ENCODE peak calls at places on chromosomes 7 and 10, in four cellular contexts. K, R, P and Z are unnamed samples.

GRCh38 chr7:127751723-127752448 is 99.9 kb downstream of the SND1 start:
- DNase-seq in P (no peak), K (no peak), R (no peak), Z (no peak)

GRCh38 chr7:28083159-28083997 is 97.2 kb downstream of the JAZF1 start:
- DNase-seq in P (peak), K (no peak), R (no peak), Z (no peak)

GRCh38 chr10:80506189-80506575 is 31.5 kb upstream of the SH2D4B start:
- DNase-seq in P (no peak), R (no peak), K (no peak), Z (no peak)

GRCh38 chr7:80686576-80686975 is 48.1 kb downstream of the CD36 start:
- DNase-seq in K (no peak), R (no peak), P (no peak), Z (no peak)

GRCh38 chr7:127683776-127684681 is 32.0 kb downstream of the SND1 start:
- DNase-seq in K (no peak), R (peak), P (no peak), Z (no peak)

GRCh38 chr10:102658802-102659201 is 14.5 kb downstream of the TRIM8 start:
- DNase-seq in P (no peak), R (no peak), K (no peak), Z (no peak)

GRCh38 chr10:59299933-59300332 is 62.4 kb downstream of the FAM13C start:
- DNase-seq in P (no peak), R (no peak), K (no peak), Z (no peak)

GRCh38 chr7:151009340-151010001 is 14.8 kb downstream of the ATG9B start:
- DNase-seq in P (no peak), K (peak), R (no peak), Z (no peak)

GRCh38 chr7:8425223-8425622 is 8.2 kb upstream of the NXPH1 start:
- DNase-seq in R (no peak), K (no peak), P (no peak), Z (no peak)

GRCh38 chr7:117383826-117384225 is 43.5 kb downstream of the ASZ1 start:
- DNase-seq in P (no peak), K (no peak), R (no peak), Z (no peak)

GRCh38 chr7:73341877-73342276 is 13.9 kb downstream of the FKBP6 start:
- DNase-seq in P (peak), R (no peak), K (peak), Z (no peak)

GRCh38 chr10:79995979-79996629 is 47.2 kb upstream of the SFTPD start:
- DNase-seq in P (no peak), K (no peak), R (no peak), Z (no peak)

GRCh38 chr10:103614511-103615158 is 121.1 kb downstream of the NEURL1 start:
- DNase-seq in P (no peak), K (no peak), R (no peak), Z (no peak)

GRCh38 chr10:6382081-6382480 is 179.3 kb downstream of the PFKFB3 start:
- DNase-seq in K (no peak), R (peak), P (no peak), Z (no peak)

GRCh38 chr10:113735913-113736312 is 15.6 kb upstream of the PLEKHS1 start:
- DNase-seq in R (no peak), K (no peak), P (no peak), Z (no peak)

GRCh38 chr10:98029149-98030092 is 1.0 kb downstream of the CRTAC1 start:
- DNase-seq in K (no peak), R (no peak), P (no peak), Z (no peak)

GRCh38 chr10:92822060-92822634 is 26.2 kb upstream of the EXOC6 start:
- DNase-seq in R (no peak), K (peak), P (peak), Z (no peak)

GRCh38 chr7:41292457-41292856 is 410.4 kb downstream of the INHBA start:
- DNase-seq in P (no peak), R (no peak), K (no peak), Z (no peak)

GRCh38 chr7:14590206-14590605 is 312.3 kb downstream of the DGKB start:
- DNase-seq in K (no peak), R (no peak), P (no peak), Z (no peak)

GRCh38 chr7:129643545-129644170 is 32.1 kb downstream of the NRF1 start:
- DNase-seq in R (no peak), P (no peak), K (no peak), Z (no peak)

GRCh38 chr10:74585231-74586087 is 240.9 kb upstream of the KAT6B start:
- DNase-seq in K (no peak), P (no peak), R (peak), Z (no peak)

GRCh38 chr7:33720870-33721269 is 184.5 kb upstream of the BMPER start:
- DNase-seq in R (no peak), K (no peak), P (no peak), Z (no peak)

GRCh38 chr7:43785425-43785824 is 26.9 kb downstream of the BLVRA start:
- DNase-seq in P (no peak), K (no peak), R (no peak), Z (no peak)

GRCh38 chr7:6398943-6399342 is 48.8 kb downstream of the DAGLB start:
- DNase-seq in R (no peak), K (no peak), P (no peak), Z (no peak)

GRCh38 chr7:90719159-90719558 is 123.0 kb downstream of the CDK14 start:
- DNase-seq in K (no peak), R (no peak), P (no peak), Z (no peak)

GRCh38 chr7:44994877-44995554 is 5.0 kb upstream of the CCM2 start:
- DNase-seq in R (no peak), K (peak), P (no peak), Z (no peak)

GRCh38 chr7:71682181-71682580 is 550.2 kb downstream of the GALNT17 start:
- DNase-seq in R (no peak), K (no peak), P (no peak), Z (no peak)

GRCh38 chr7:155603190-155603857 is 41.1 kb upstream of the RBM33 start:
- DNase-seq in P (no peak), R (no peak), K (no peak), Z (no peak)

GRCh38 chr7:94843553-94843952 is 63.8 kb upstream of the PPP1R9A start:
- DNase-seq in R (no peak), K (no peak), P (no peak), Z (no peak)

GRCh38 chr7:124655990-124656389 is 109.6 kb downstream of the GPR37 start:
- DNase-seq in K (no peak), R (no peak), P (no peak), Z (no peak)

GRCh38 chr7:138186951-138187351 is 110.7 kb downstream of the AKR1D1 start:
- DNase-seq in K (no peak), R (no peak), P (no peak), Z (no peak)

GRCh38 chr10:60258429-60258797 is 131.3 kb downstream of the ANK3 start:
- DNase-seq in P (no peak), K (no peak), R (no peak), Z (no peak)

GRCh38 chr7:95246935-95247370 is 77.4 kb downstream of the PON1 start:
- DNase-seq in K (peak), P (peak), R (peak), Z (no peak)

GRCh38 chr7:106111671-106112117 is 418 bp downstream of the SYPL1 start:
- DNase-seq in K (peak), R (no peak), P (peak), Z (peak)

GRCh38 chr10:56622335-56622973 is 261.4 kb upstream of the ZWINT start:
- DNase-seq in K (no peak), R (no peak), P (no peak), Z (peak)

GRCh38 chr7:30422922-30423321 is 55.7 kb downstream of the NOD1 start:
- DNase-seq in K (no peak), P (no peak), R (no peak), Z (no peak)

DNA sequence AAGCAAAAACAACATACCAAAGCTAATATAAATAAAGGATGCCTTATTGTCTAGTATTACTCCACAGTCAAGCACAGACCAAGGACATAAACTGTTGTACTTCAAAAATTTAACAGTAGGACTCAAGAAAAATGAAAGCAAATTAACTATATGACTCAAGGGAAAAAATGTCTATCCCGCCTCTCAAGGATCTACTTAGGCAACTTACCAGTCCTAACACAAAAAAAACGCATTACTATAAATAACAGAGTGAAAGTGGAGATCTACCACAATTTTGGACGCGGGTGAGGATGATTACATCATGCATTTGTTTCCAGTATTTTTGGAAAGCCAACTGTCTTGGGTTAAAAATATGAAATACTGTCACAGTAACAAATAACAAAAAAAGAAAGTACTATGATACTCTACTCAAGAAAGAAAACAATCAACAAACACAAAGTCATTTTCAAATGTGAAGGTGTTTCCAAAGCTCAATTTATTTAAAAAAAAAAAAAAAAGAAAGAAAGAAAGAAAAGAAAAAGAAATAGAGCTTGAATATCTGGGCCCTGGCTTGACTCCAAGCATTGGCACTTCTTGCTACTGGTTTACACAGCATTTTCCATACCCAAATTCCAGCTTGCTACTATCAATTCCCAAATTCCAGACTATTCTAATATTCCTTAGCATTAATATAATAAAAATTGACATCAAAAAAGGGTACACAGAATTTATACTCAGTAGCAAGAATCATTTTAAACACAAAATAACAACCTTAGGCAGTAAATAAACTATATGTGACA is 99.4 kb downstream of the RSU1 start:
- DNase-seq in P (no peak), K (no peak), R (no peak), Z (no peak)
- TF ChIP-seq SPI1 in P (no peak), K (no peak), R (no peak), Z (no peak)

GRCh38 chr10:48658243-48658888 is 26.3 kb upstream of the WDFY4 start:
- DNase-seq in R (no peak), K (peak), P (peak), Z (no peak)
- TF ChIP-seq SPI1 in R (no peak), K (no peak), P (no peak), Z (no peak)

GRCh38 chr10:69899727-69900595 is 98.3 kb downstream of the COL13A1 start:
- DNase-seq in K (no peak), R (no peak), P (no peak), Z (no peak)

GRCh38 chr10:69901022-69901421 is 99.3 kb downstream of the COL13A1 start:
- DNase-seq in K (no peak), P (no peak), R (no peak), Z (no peak)

GRCh38 chr10:69901623-69902505 is 100.2 kb downstream of the COL13A1 start:
- DNase-seq in P (peak), K (peak), R (no peak), Z (peak)

GRCh38 chr10:69904533-69904932 is 102.8 kb downstream of the COL13A1 start:
- DNase-seq in P (no peak), R (no peak), K (no peak), Z (no peak)

DNA sequence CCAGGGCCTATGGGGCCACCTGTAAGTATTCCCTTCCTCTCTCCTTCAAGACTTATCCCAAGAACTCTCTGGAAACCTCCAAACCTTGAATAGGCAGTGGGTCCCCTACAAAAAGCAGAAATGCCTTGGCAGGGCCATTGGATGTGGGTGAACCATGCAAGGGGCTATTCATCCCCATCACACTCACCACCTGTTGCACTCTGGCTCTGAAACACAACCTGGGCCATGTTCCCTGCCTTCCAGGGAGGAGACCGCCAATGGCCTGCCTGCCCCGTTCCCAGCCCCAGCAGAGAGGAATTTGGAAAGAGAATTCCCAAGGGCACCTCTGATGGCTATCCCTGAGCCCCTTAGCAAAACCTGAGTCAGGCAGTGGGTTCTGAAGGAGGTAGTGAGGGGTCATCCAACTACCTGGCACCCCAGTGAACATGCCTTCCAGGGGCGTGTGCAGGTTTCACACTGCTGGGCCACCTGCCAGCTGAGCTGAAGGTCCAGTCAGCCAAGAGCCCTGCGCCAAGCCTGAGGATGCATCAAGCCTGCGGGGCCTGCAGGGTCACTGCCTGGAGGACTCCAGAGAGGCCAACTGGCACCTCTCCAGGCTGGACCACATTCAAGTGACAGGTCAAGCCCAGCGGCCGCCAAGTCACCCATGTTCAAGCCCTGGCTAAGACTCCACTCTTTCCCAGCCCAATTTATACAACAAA is 101.3 kb downstream of the COL13A1 start:
- DNase-seq in K (no peak), P (no peak), R (no peak), Z (no peak)
- TF ChIP-seq SPI1 in K (no peak), P (no peak), R (no peak), Z (no peak)

GRCh38 chr10:95478935-95479334 is 82.2 kb downstream of the SORBS1 start:
- DNase-seq in P (no peak), R (no peak), K (no peak), Z (no peak)
- TF ChIP-seq SPI1 in P (no peak), R (no peak), K (no peak), Z (no peak)

GRCh38 chr10:44334621-44335184 is 50.2 kb downstream of the CXCL12 start:
- DNase-seq in P (no peak), R (no peak), K (no peak), Z (no peak)
- TF ChIP-seq SPI1 in P (no peak), R (no peak), K (no peak), Z (no peak)

GRCh38 chr10:95326396-95326795 is 35.6 kb upstream of the PDLIM1 start:
- DNase-seq in R (no peak), K (no peak), P (no peak), Z (no peak)

GRCh38 chr10:95329296-95329695 is 38.5 kb upstream of the PDLIM1 start:
- DNase-seq in R (no peak), K (no peak), P (no peak), Z (no peak)

GRCh38 chr10:95328013-95328412 is 37.2 kb upstream of the PDLIM1 start:
- DNase-seq in R (no peak), K (no peak), P (no peak), Z (no peak)

GRCh38 chr10:95325863-95326262 is 35.1 kb upstream of the PDLIM1 start:
- DNase-seq in P (no peak), R (no peak), K (no peak), Z (no peak)

DNA sequence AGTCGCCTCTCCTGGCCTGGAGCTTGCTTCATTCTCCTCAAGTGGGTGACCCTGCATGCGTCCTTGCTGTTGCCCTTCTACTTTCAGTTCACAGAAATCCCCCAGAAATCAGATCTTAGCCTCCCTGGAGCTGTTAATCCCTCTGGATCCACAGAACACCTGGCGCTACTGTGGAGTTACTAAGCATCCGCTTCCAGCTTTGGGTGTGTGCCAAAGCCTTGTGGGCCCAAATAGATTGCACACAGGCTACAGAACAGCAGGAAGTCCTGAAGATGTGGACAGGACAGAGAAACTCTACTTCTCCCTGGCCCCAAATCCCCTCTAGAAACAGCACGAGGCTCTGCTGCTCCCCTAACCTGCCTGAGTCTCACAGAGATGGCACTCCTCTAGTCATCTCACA is 36.6 kb upstream of the PDLIM1 start:
- DNase-seq in R (no peak), K (no peak), P (no peak), Z (no peak)
- TF ChIP-seq SPI1 in R (no peak), K (no peak), P (no peak), Z (no peak)

GRCh38 chr7:55134786-55135185 is 116.0 kb downstream of the EGFR start:
- DNase-seq in P (no peak), K (no peak), R (no peak), Z (no peak)
- TF ChIP-seq SPI1 in P (no peak), K (no peak), R (no peak), Z (no peak)